ENCODE peak calls at places on chromosomes 11 and 22, in seven cellular contexts. P, K, O, I, U, R and G are unnamed samples.

GRCh38 chr22:21642584-21643448 is 714 bp downstream of the SDF2L1 start:
- DNase-seq in P (no peak), K (peak), O (no peak), I (peak), U (no peak), R (no peak), G (peak)

GRCh38 chr11:86408845-86409244 is 34.2 kb downstream of the CCDC81 start:
- DNase-seq in P (no peak), K (peak), O (no peak), I (peak), U (no peak), R (no peak), G (no peak)

GRCh38 chr11:37574361-37574760 is 976.3 kb upstream of the RAG2 start:
- DNase-seq in P (no peak), K (no peak), O (no peak), I (no peak), U (no peak), R (no peak), G (no peak)

GRCh38 chr11:125262194-125262824 is 97.8 kb downstream of the PKNOX2 start:
- DNase-seq in P (no peak), K (no peak), O (no peak), I (no peak), U (no peak), R (no peak), G (no peak)

GRCh38 chr22:45889539-45890350 is 87.2 kb downstream of the WNT7B start:
- DNase-seq in P (no peak), K (no peak), O (no peak), I (no peak), U (peak), R (no peak), G (no peak)

GRCh38 chr11:84260862-84261261 is 974.7 kb upstream of the CCDC90B start:
- DNase-seq in P (no peak), K (no peak), O (no peak), I (no peak), U (no peak), R (no peak), G (no peak)

GRCh38 chr11:225734-226453 is 10.2 kb downstream of the SIRT3 start:
- DNase-seq in P (no peak), K (no peak), O (no peak), I (peak), U (no peak), R (no peak), G (no peak)

GRCh38 chr11:91998466-91998865 is 226.2 kb upstream of the FAT3 start:
- DNase-seq in P (no peak), K (no peak), O (no peak), I (no peak), U (no peak), R (no peak), G (no peak)

GRCh38 chr22:39244496-39245129 is at the start of gene PDGFB:
- DNase-seq in P (no peak), K (no peak), O (no peak), I (peak), U (peak), R (no peak), G (peak)

GRCh38 chr11:23746896-23747295 is 750.0 kb upstream of the LUZP2 start:
- DNase-seq in P (no peak), K (no peak), O (no peak), I (no peak), U (no peak), R (no peak), G (no peak)

GRCh38 chr11:27858901-27859300 is 158.6 kb upstream of the BDNF start:
- DNase-seq in P (no peak), K (no peak), O (no peak), I (no peak), U (no peak), R (no peak), G (no peak)

GRCh38 chr22:35258144-35258988 is 1.1 kb downstream of the HMGXB4 start:
- DNase-seq in P (no peak), K (peak), O (no peak), I (peak), U (no peak), R (no peak), G (peak)

GRCh38 chr22:35257002-35257320 is 332 bp upstream of the HMGXB4 start:
- DNase-seq in P (no peak), K (no peak), O (no peak), I (no peak), U (no peak), R (no peak), G (no peak)

GRCh38 chr22:35253946-35254345 is 3.3 kb upstream of the HMGXB4 start:
- DNase-seq in P (no peak), K (no peak), O (no peak), I (no peak), U (no peak), R (no peak), G (no peak)

GRCh38 chr22:35257321-35258143 is at the start of gene HMGXB4:
- DNase-seq in P (no peak), K (peak), O (peak), I (peak), U (peak), R (peak), G (peak)
- TF ChIP-seq CTCF in P (no peak), K (no peak), O (no peak), I (no peak), U (peak), R (peak), G (no peak)

GRCh38 chr11:63527667-63528066 is 8.9 kb upstream of the PLAAT4 start:
- DNase-seq in P (no peak), K (no peak), O (no peak), I (no peak), U (no peak), R (no peak), G (no peak)
- H3K4me3 ChIP-seq in P (no peak), K (no peak), O (no peak), I (no peak), U (no peak), R (peak), G (no peak)

DNA sequence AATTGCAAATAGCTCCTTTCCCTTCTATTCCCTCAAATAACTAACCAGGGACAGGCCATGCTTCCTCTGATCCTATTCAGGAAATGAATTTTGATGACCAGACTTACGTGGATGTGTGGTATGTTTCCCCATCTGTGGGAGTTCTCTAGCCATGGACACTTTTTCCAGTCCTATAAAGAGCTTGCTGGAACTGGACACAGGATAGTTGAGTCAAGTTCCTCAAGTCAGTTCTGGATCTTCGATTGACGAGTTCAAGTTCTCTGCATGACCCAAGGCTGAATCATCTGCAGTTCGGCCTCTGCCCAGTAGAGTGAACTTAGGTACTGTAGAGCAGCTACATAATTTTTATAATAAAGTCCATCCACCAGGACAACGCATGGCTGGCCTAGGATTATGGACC is 52.7 kb upstream of the CCND1 start:
- DNase-seq in P (peak), K (peak), O (peak), I (peak), U (no peak), R (peak), G (no peak)
- TF ChIP-seq CTCF in P (peak), K (no peak), O (peak), I (peak), U (no peak), R (peak), G (peak)

DNA sequence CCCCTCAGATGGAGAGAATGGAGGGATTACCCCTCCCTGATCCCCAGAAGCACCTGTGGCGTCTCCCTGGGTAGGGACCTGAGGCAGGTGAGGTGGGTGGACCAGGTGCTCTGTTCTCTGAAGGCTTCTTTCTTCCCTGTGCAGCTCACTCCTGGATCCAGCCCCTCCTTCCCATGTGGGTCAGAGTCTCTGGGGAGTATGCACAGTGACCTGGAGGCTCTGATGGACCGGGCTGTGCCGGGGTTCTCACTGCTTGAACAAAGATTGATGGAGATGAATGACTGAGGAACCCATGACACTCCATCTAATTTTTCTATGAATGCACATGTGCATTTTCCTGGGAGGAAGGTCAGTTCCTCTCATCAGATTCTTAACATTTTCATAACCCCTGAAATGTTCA is 78.6 kb upstream of the SHANK2 start:
- DNase-seq in P (no peak), K (no peak), O (no peak), I (no peak), U (no peak), R (no peak), G (no peak)
- H3K4me3 ChIP-seq in P (no peak), K (no peak), O (no peak), I (no peak), U (no peak), R (no peak), G (no peak)